ENCODE peak calls at places on chromosomes 6 and 20, in four cellular contexts. One of them, this sample, is unnamed.

GRCh38 chr6:35203680-35204079 is 10.1 kb upstream of the SCUBE3 start:
- DNase-seq in nucleus accumbens: no peak
- DNase-seq in CD4-positive, alpha-beta memory T cell: no peak
- DNase-seq in prostate gland: no peak
- DNase-seq in this sample: no peak

GRCh38 chr20:8646026-8646425 is 422.9 kb upstream of the PLCB4 start:
- DNase-seq in CD4-positive, alpha-beta memory T cell: no peak
- DNase-seq in prostate gland: no peak
- DNase-seq in nucleus accumbens: no peak
- DNase-seq in this sample: no peak

GRCh38 chr6:131950767-131951575 is at the start of gene CCN2:
- DNase-seq in CD4-positive, alpha-beta memory T cell: no peak
- DNase-seq in nucleus accumbens: peak
- DNase-seq in prostate gland: peak
- DNase-seq in this sample: peak

GRCh38 chr6:14582731-14583130 is 465.2 kb downstream of the CD83 start:
- DNase-seq in prostate gland: no peak
- DNase-seq in CD4-positive, alpha-beta memory T cell: no peak
- DNase-seq in nucleus accumbens: no peak
- DNase-seq in this sample: no peak

GRCh38 chr6:63610944-63611343 is 24.7 kb upstream of the PHF3 start:
- DNase-seq in prostate gland: no peak
- DNase-seq in CD4-positive, alpha-beta memory T cell: no peak
- DNase-seq in nucleus accumbens: no peak
- DNase-seq in this sample: no peak

GRCh38 chr20:38387953-38388352 is 41.7 kb downstream of the LBP start:
- DNase-seq in nucleus accumbens: no peak
- DNase-seq in prostate gland: no peak
- DNase-seq in CD4-positive, alpha-beta memory T cell: no peak
- DNase-seq in this sample: no peak

GRCh38 chr20:18048191-18048590 is 9.5 kb downstream of the OVOL2 start:
- DNase-seq in prostate gland: no peak
- DNase-seq in nucleus accumbens: no peak
- DNase-seq in CD4-positive, alpha-beta memory T cell: no peak
- DNase-seq in this sample: no peak

GRCh38 chr6:42359021-42359420 is 92.7 kb downstream of the TRERF1 start:
- DNase-seq in prostate gland: no peak
- DNase-seq in CD4-positive, alpha-beta memory T cell: no peak
- DNase-seq in nucleus accumbens: no peak
- DNase-seq in this sample: no peak

GRCh38 chr6:157895585-157895984 is 72.5 kb downstream of the SNX9 start:
- DNase-seq in prostate gland: no peak
- DNase-seq in nucleus accumbens: no peak
- DNase-seq in CD4-positive, alpha-beta memory T cell: no peak
- DNase-seq in this sample: no peak

GRCh38 chr6:50819527-50819905 is 845 bp downstream of the TFAP2B start:
- DNase-seq in prostate gland: no peak
- DNase-seq in nucleus accumbens: no peak
- DNase-seq in CD4-positive, alpha-beta memory T cell: no peak
- DNase-seq in this sample: no peak

GRCh38 chr20:63745961-63746765 is 6.6 kb downstream of the SLC2A4RG start:
- DNase-seq in CD4-positive, alpha-beta memory T cell: no peak
- DNase-seq in prostate gland: no peak
- DNase-seq in nucleus accumbens: no peak
- DNase-seq in this sample: no peak

GRCh38 chr6:146700078-146700686 is 101.4 kb downstream of the ADGB start:
- DNase-seq in CD4-positive, alpha-beta memory T cell: peak
- DNase-seq in nucleus accumbens: no peak
- DNase-seq in prostate gland: peak
- DNase-seq in this sample: peak

GRCh38 chr20:25484224-25484846 is 76.9 kb downstream of the GINS1 start:
- DNase-seq in nucleus accumbens: no peak
- DNase-seq in CD4-positive, alpha-beta memory T cell: no peak
- DNase-seq in prostate gland: peak
- DNase-seq in this sample: no peak

GRCh38 chr20:55893031-55893430 is 112.3 kb downstream of the CBLN4 start:
- DNase-seq in prostate gland: no peak
- DNase-seq in nucleus accumbens: no peak
- DNase-seq in CD4-positive, alpha-beta memory T cell: no peak
- DNase-seq in this sample: no peak

GRCh38 chr20:17445561-17445960 is 85.6 kb downstream of the BFSP1 start:
- DNase-seq in CD4-positive, alpha-beta memory T cell: no peak
- DNase-seq in prostate gland: no peak
- DNase-seq in nucleus accumbens: no peak
- DNase-seq in this sample: no peak

GRCh38 chr6:28695671-28696537 is 170.2 kb downstream of the GPX5 start:
- DNase-seq in nucleus accumbens: no peak
- DNase-seq in CD4-positive, alpha-beta memory T cell: no peak
- DNase-seq in prostate gland: no peak
- DNase-seq in this sample: no peak

GRCh38 chr6:29976588-29977424 is 34.5 kb downstream of the HLA-A start:
- DNase-seq in CD4-positive, alpha-beta memory T cell: peak
- DNase-seq in nucleus accumbens: peak
- DNase-seq in prostate gland: peak
- DNase-seq in this sample: peak

GRCh38 chr6:8739454-8739853 is 304.1 kb upstream of the SLC35B3 start:
- DNase-seq in CD4-positive, alpha-beta memory T cell: no peak
- DNase-seq in nucleus accumbens: no peak
- DNase-seq in prostate gland: no peak
- DNase-seq in this sample: no peak

GRCh38 chr6:431986-432385 is 40.4 kb downstream of the IRF4 start:
- DNase-seq in nucleus accumbens: no peak
- DNase-seq in prostate gland: no peak
- DNase-seq in CD4-positive, alpha-beta memory T cell: no peak
- DNase-seq in this sample: no peak

GRCh38 chr6:138339024-138339423 is 38.7 kb upstream of the SMIM28 start:
- DNase-seq in CD4-positive, alpha-beta memory T cell: no peak
- DNase-seq in prostate gland: no peak
- DNase-seq in nucleus accumbens: no peak
- DNase-seq in this sample: no peak

GRCh38 chr6:112801681-112802080 is 454.6 kb downstream of the RFPL4B start:
- DNase-seq in prostate gland: no peak
- DNase-seq in nucleus accumbens: no peak
- DNase-seq in CD4-positive, alpha-beta memory T cell: no peak
- DNase-seq in this sample: no peak

This sample was measured in posterior vena cava.